ENCODE peak calls at places on chromosomes 11 and 22, in six cellular contexts. One of them, this sample, is unnamed.

GRCh38 chr11:34655335-34656008 is 34.6 kb downstream of the EHF start:
- DNase-seq in IMR-90: peak
- DNase-seq in neuronal stem cell: no peak
- DNase-seq in trophoblast cell: no peak
- DNase-seq in mesenchymal stem cell: peak
- DNase-seq in H1: no peak
- DNase-seq in this sample: no peak

GRCh38 chr11:9130297-9130696 is 38.9 kb upstream of the SCUBE2 start:
- DNase-seq in IMR-90: no peak
- DNase-seq in neuronal stem cell: no peak
- DNase-seq in trophoblast cell: no peak
- DNase-seq in mesenchymal stem cell: no peak
- DNase-seq in H1: no peak
- DNase-seq in this sample: no peak

GRCh38 chr11:75174781-75175370 is 24.0 kb downstream of the SLCO2B1 start:
- DNase-seq in IMR-90: peak
- DNase-seq in neuronal stem cell: no peak
- DNase-seq in trophoblast cell: no peak
- DNase-seq in mesenchymal stem cell: peak
- DNase-seq in H1: no peak
- DNase-seq in this sample: no peak

GRCh38 chr11:117279711-117280376 is 11.3 kb upstream of the BACE1-AS start:
- DNase-seq in IMR-90: no peak
- DNase-seq in neuronal stem cell: no peak
- DNase-seq in trophoblast cell: no peak
- DNase-seq in mesenchymal stem cell: no peak
- DNase-seq in H1: no peak
- DNase-seq in this sample: peak

GRCh38 chr11:40292636-40293585 is 1166.5 kb downstream of the LRRC4C start:
- DNase-seq in IMR-90: no peak
- DNase-seq in neuronal stem cell: no peak
- DNase-seq in trophoblast cell: no peak
- DNase-seq in mesenchymal stem cell: peak
- DNase-seq in H1: peak
- DNase-seq in this sample: peak

GRCh38 chr11:66068923-66069714 is 953 bp upstream of the PACS1 start:
- DNase-seq in IMR-90: peak
- DNase-seq in neuronal stem cell: no peak
- DNase-seq in trophoblast cell: no peak
- DNase-seq in mesenchymal stem cell: peak
- DNase-seq in H1: peak
- DNase-seq in this sample: peak

GRCh38 chr22:29108137-29108536 is 35.3 kb downstream of the KREMEN1 start:
- DNase-seq in IMR-90: peak
- DNase-seq in neuronal stem cell: no peak
- DNase-seq in trophoblast cell: peak
- DNase-seq in mesenchymal stem cell: peak
- DNase-seq in H1: no peak
- DNase-seq in this sample: no peak

GRCh38 chr11:7204778-7205177 is 46.9 kb upstream of the SYT9 start:
- DNase-seq in IMR-90: no peak
- DNase-seq in neuronal stem cell: no peak
- DNase-seq in trophoblast cell: no peak
- DNase-seq in mesenchymal stem cell: peak
- DNase-seq in H1: no peak
- DNase-seq in this sample: peak

GRCh38 chr22:42644422-42645340 is 4.3 kb upstream of the ATP5MGL start:
- DNase-seq in IMR-90: no peak
- DNase-seq in neuronal stem cell: no peak
- DNase-seq in trophoblast cell: no peak
- DNase-seq in mesenchymal stem cell: peak
- DNase-seq in H1: no peak
- DNase-seq in this sample: no peak

GRCh38 chr11:20719821-20720220 is 50.4 kb downstream of the NELL1 start:
- DNase-seq in IMR-90: no peak
- DNase-seq in neuronal stem cell: no peak
- DNase-seq in trophoblast cell: no peak
- DNase-seq in mesenchymal stem cell: no peak
- DNase-seq in H1: no peak
- DNase-seq in this sample: no peak

GRCh38 chr22:48871176-48871840 is 956.4 kb downstream of the BRD1 start:
- DNase-seq in IMR-90: no peak
- DNase-seq in neuronal stem cell: no peak
- DNase-seq in trophoblast cell: no peak
- DNase-seq in mesenchymal stem cell: no peak
- DNase-seq in H1: no peak
- DNase-seq in this sample: no peak

DNA sequence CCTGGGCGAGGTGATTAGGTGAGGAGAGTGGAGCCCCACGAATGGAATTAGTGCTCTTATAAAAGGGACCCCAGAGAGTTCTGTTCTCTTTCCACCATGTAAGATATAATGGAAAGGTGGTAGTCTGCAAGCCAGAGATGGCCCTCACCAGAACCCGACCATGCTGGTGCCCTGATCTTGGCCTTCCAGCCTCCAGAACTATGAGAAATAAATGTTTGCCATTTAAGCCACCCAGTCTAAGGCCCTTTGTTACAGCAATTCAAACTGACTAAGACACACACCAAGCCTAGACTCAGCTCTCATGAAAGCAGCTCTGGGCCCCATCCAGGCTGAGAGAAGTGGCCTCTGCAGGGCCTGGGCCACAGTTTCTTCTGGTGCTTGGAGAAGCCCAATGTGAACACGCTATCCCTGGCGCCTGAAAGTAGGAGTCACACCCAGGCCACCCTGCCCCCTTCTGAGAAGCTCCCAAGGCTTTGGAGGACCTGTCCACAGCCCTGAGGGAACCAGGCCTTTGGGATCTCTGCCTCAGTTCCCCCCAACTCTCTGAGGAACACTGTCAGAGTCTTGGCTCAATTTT is 35.3 kb upstream of the LYVE1 start:
- DNase-seq in IMR-90: no peak
- DNase-seq in neuronal stem cell: no peak
- DNase-seq in trophoblast cell: peak
- DNase-seq in mesenchymal stem cell: no peak
- DNase-seq in H1: no peak
- DNase-seq in this sample: no peak
- H3K4me3 ChIP-seq in IMR-90: no peak
- H3K4me3 ChIP-seq in neuronal stem cell: no peak
- H3K4me3 ChIP-seq in trophoblast cell: no peak
- H3K4me3 ChIP-seq in mesenchymal stem cell: no peak
- H3K4me3 ChIP-seq in H1: no peak
- H3K4me3 ChIP-seq in this sample: no peak

GRCh38 chr11:134313821-134314607 is 17.8 kb upstream of the GLB1L2 start:
- DNase-seq in IMR-90: no peak
- DNase-seq in neuronal stem cell: no peak
- DNase-seq in trophoblast cell: no peak
- DNase-seq in mesenchymal stem cell: no peak
- DNase-seq in H1: no peak
- DNase-seq in this sample: no peak

GRCh38 chr11:134312223-134312622 is 19.6 kb upstream of the GLB1L2 start:
- DNase-seq in IMR-90: no peak
- DNase-seq in neuronal stem cell: no peak
- DNase-seq in trophoblast cell: no peak
- DNase-seq in mesenchymal stem cell: no peak
- DNase-seq in H1: no peak
- DNase-seq in this sample: no peak

GRCh38 chr11:134313379-134313778 is 18.4 kb upstream of the GLB1L2 start:
- DNase-seq in IMR-90: no peak
- DNase-seq in neuronal stem cell: no peak
- DNase-seq in trophoblast cell: no peak
- DNase-seq in mesenchymal stem cell: no peak
- DNase-seq in H1: no peak
- DNase-seq in this sample: no peak

GRCh38 chr11:134317103-134317502 is 14.7 kb upstream of the GLB1L2 start:
- DNase-seq in IMR-90: no peak
- DNase-seq in neuronal stem cell: no peak
- DNase-seq in trophoblast cell: no peak
- DNase-seq in mesenchymal stem cell: no peak
- DNase-seq in H1: no peak
- DNase-seq in this sample: no peak

GRCh38 chr11:134312807-134313206 is 19.0 kb upstream of the GLB1L2 start:
- DNase-seq in IMR-90: no peak
- DNase-seq in neuronal stem cell: no peak
- DNase-seq in trophoblast cell: no peak
- DNase-seq in mesenchymal stem cell: no peak
- DNase-seq in H1: no peak
- DNase-seq in this sample: no peak
- H2BK5ac ChIP-seq in IMR-90: no peak
- H2BK5ac ChIP-seq in neuronal stem cell: no peak
- H2BK5ac ChIP-seq in trophoblast cell: no peak
- H2BK5ac ChIP-seq in mesenchymal stem cell: no peak
- H2BK5ac ChIP-seq in H1: no peak
- H2BK5ac ChIP-seq in this sample: no peak

DNA sequence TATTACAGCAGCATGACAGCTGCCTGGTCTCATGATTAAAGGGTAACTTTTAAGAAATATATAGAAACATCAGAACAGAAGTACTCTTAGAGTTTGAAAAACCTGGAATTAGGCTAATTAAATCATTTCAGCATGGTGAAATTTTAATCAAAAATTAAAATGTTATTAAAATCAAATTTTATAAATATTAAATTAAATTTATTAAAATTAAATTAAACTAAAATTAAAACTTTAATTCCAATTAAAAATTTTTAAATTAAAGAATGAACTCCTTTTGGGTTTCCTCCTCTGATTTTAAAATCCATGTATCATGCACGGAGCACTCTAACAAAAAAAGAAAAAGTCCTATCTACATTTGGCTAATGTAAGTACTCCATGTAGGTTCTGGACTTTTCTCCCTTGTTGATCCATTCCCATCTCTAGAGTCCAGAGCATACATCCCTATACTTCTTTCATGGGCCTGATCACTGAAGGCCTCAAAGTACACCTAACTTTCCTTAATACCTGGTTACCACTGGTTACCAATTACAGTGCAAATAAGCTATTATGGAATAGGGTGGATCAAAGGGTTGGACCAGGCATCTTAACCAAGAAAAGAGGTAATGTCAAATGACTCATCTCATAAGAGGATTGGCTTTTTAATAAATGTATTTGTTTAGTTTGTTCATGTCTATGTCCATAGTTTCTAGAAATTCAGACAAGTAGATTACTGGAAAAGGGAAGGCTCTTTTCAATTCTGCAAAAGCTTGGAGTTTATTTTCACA is 48.4 kb upstream of the MUC15 start:
- DNase-seq in IMR-90: no peak
- DNase-seq in neuronal stem cell: no peak
- DNase-seq in trophoblast cell: no peak
- DNase-seq in mesenchymal stem cell: no peak
- DNase-seq in H1: no peak
- DNase-seq in this sample: no peak
- H4K8ac ChIP-seq in IMR-90: no peak
- H4K8ac ChIP-seq in neuronal stem cell: no peak
- H4K8ac ChIP-seq in trophoblast cell: no peak
- H4K8ac ChIP-seq in mesenchymal stem cell: no peak
- H4K8ac ChIP-seq in H1: no peak
- H4K8ac ChIP-seq in this sample: no peak

DNA sequence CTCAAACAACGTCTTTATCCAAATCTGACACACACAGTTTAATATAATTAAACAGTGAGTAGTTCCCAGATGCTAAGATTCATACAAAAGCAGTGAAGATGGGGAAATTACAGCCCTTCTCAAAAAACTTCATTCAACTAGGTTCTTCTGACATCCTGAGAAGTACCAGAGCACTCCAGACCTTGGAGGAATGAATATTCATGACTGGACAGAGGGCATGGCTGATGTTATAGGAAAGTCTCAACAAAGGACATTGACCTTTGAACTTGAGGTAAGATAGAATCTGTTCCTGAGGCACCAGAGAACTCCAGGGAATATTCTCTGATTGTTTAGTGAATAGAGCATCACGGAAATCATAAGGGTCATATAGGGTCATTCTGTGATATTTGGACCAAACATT is 106.4 kb upstream of the SLC5A12 start:
- DNase-seq in IMR-90: no peak
- DNase-seq in neuronal stem cell: no peak
- DNase-seq in trophoblast cell: no peak
- DNase-seq in mesenchymal stem cell: peak
- DNase-seq in H1: no peak
- DNase-seq in this sample: no peak
- H3K4me3 ChIP-seq in IMR-90: no peak
- H3K4me3 ChIP-seq in neuronal stem cell: no peak
- H3K4me3 ChIP-seq in trophoblast cell: no peak
- H3K4me3 ChIP-seq in mesenchymal stem cell: no peak
- H3K4me3 ChIP-seq in H1: no peak
- H3K4me3 ChIP-seq in this sample: no peak

DNA sequence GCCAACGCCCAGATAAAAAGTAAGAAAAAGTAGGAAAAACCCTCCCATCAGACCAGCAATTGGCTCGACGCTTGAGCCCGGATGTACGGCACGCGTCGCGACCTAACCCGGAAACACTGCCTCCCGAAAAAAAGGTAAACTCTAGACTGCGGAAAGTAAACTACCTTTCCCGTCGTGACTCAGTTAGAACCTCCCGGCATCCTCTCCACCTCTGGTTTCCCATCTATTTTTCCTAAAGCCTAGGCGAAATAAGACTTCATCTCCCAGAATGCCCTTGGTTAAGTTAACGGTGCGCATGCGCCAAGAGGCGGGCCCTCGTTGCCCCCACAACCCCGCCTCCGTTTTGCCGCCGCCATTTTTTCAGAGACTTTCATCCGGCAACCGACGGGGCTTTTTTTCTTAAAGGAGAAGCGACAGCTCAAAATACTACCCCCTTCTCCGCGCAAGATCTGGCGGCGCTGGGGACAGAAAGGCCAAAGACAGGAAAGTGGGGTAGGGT is 678 bp upstream of the ZFP91 start:
- DNase-seq in IMR-90: peak
- DNase-seq in neuronal stem cell: peak
- DNase-seq in trophoblast cell: peak
- DNase-seq in mesenchymal stem cell: peak
- DNase-seq in H1: peak
- DNase-seq in this sample: peak
- H2BK5ac ChIP-seq in IMR-90: peak
- H2BK5ac ChIP-seq in neuronal stem cell: peak
- H2BK5ac ChIP-seq in trophoblast cell: peak
- H2BK5ac ChIP-seq in mesenchymal stem cell: peak
- H2BK5ac ChIP-seq in H1: peak
- H2BK5ac ChIP-seq in this sample: peak

GRCh38 chr11:76444065-76444383 is 794 bp upstream of the EMSY start:
- DNase-seq in IMR-90: no peak
- DNase-seq in neuronal stem cell: no peak
- DNase-seq in trophoblast cell: no peak
- DNase-seq in mesenchymal stem cell: no peak
- DNase-seq in H1: no peak
- DNase-seq in this sample: no peak
- H4K8ac ChIP-seq in IMR-90: peak
- H4K8ac ChIP-seq in neuronal stem cell: no peak
- H4K8ac ChIP-seq in trophoblast cell: peak
- H4K8ac ChIP-seq in mesenchymal stem cell: peak
- H4K8ac ChIP-seq in H1: peak
- H4K8ac ChIP-seq in this sample: no peak

GRCh38 chr11:114296190-114296978 is at the start of gene NNMT:
- DNase-seq in IMR-90: peak
- DNase-seq in neuronal stem cell: no peak
- DNase-seq in trophoblast cell: no peak
- DNase-seq in mesenchymal stem cell: peak
- DNase-seq in H1: no peak
- DNase-seq in this sample: no peak
- H3K4me3 ChIP-seq in IMR-90: peak
- H3K4me3 ChIP-seq in neuronal stem cell: no peak
- H3K4me3 ChIP-seq in trophoblast cell: no peak
- H3K4me3 ChIP-seq in mesenchymal stem cell: peak
- H3K4me3 ChIP-seq in H1: no peak
- H3K4me3 ChIP-seq in this sample: no peak

This sample was measured in mesendoderm.